ENCODE peak calls at places on chromosomes 12 and 14, in nine cellular contexts. V, O, I, S, X, N, J, L and F are unnamed samples. For H3K36me3, the result is how much of the 10 kb centered on the place peaks cover.

GRCh38 chr12:78871566-78871965 is 7.0 kb downstream of the SYT1 start:
- DNase-seq in V (no peak), O (no peak), I (no peak), S (no peak), X (no peak), N (no peak), J (no peak), L (no peak), F (no peak)

GRCh38 chr14:95356245-95356850 is 36.6 kb upstream of the CLMN start:
- DNase-seq in V (no peak), O (no peak), I (peak), S (no peak), X (no peak), N (no peak), J (no peak), L (no peak), F (no peak)

GRCh38 chr12:75086086-75087038 is 123.3 kb downstream of the KCNC2 start:
- DNase-seq in V (no peak), O (no peak), I (no peak), S (no peak), X (no peak), N (no peak), J (no peak), L (no peak), F (no peak)

GRCh38 chr12:113061061-113061694 is 4.6 kb downstream of the DTX1 start:
- DNase-seq in V (no peak), O (peak), I (no peak), S (no peak), X (no peak), N (no peak), J (no peak), L (no peak), F (no peak)

GRCh38 chr12:91685917-91686316 is 459.7 kb downstream of the BTG1 start:
- DNase-seq in V (no peak), O (no peak), I (no peak), S (no peak), X (peak), N (no peak), J (no peak), L (no peak), F (no peak)

GRCh38 chr14:106883218-106883692 is 1356.9 kb downstream of the TMEM121 start:
- DNase-seq in V (peak), O (no peak), I (no peak), S (no peak), X (no peak), N (no peak), J (no peak), L (peak), F (peak)

GRCh38 chr12:28652239-28652638 is 462.0 kb downstream of the CCDC91 start:
- DNase-seq in V (no peak), O (no peak), I (no peak), S (no peak), X (no peak), N (no peak), J (no peak), L (no peak), F (no peak)

GRCh38 chr14:50225974-50226297 is 5.4 kb downstream of the SOS2 start:
- DNase-seq in V (peak), O (no peak), I (no peak), S (no peak), X (no peak), N (no peak), J (no peak), L (no peak), F (no peak)

GRCh38 chr14:72451081-72451972 is 442.6 kb downstream of the DPF3 start:
- DNase-seq in V (peak), O (no peak), I (no peak), S (no peak), X (no peak), N (no peak), J (no peak), L (peak), F (no peak)

GRCh38 chr12:125492354-125493270 is 427.4 kb downstream of the AACS start:
- DNase-seq in V (no peak), O (no peak), I (no peak), S (no peak), X (no peak), N (no peak), J (no peak), L (no peak), F (no peak)

GRCh38 chr14:25231006-25231405 is 181.1 kb upstream of the STXBP6 start:
- DNase-seq in V (no peak), O (no peak), I (no peak), S (no peak), X (no peak), N (no peak), J (no peak), L (peak), F (no peak)

GRCh38 chr14:91947196-91948184 is at the start of gene FBLN5:
- DNase-seq in V (peak), O (peak), I (peak), S (peak), X (peak), N (peak), J (peak), L (peak), F (peak)

GRCh38 chr12:28610401-28611114 is 420.3 kb downstream of the CCDC91 start:
- DNase-seq in V (no peak), O (no peak), I (no peak), S (no peak), X (no peak), N (no peak), J (no peak), L (no peak), F (no peak)

GRCh38 chr14:100079606-100080005 is 14.4 kb downstream of the EVL start:
- DNase-seq in V (no peak), O (no peak), I (peak), S (no peak), X (no peak), N (no peak), J (no peak), L (no peak), F (no peak)

GRCh38 chr12:63124778-63125177 is 26.2 kb downstream of the AVPR1A start:
- DNase-seq in V (no peak), O (no peak), I (no peak), S (no peak), X (no peak), N (no peak), J (no peak), L (no peak), F (no peak)

GRCh38 chr12:90954428-90954827 is 548 bp downstream of the CCER1 start:
- DNase-seq in V (no peak), O (no peak), I (no peak), S (no peak), X (no peak), N (no peak), J (no peak), L (no peak), F (no peak)

GRCh38 chr12:12230275-12230674 is 36.6 kb downstream of the LRP6 start:
- DNase-seq in V (no peak), O (no peak), I (no peak), S (no peak), X (no peak), N (no peak), J (no peak), L (no peak), F (no peak)

GRCh38 chr14:61556455-61556854 is 138.9 kb upstream of the HIF1A start:
- DNase-seq in V (no peak), O (no peak), I (no peak), S (no peak), X (no peak), N (no peak), J (no peak), L (no peak), F (no peak)

GRCh38 chr14:34722723-34723545 is 8.5 kb upstream of the CFL2 start:
- DNase-seq in V (peak), O (no peak), I (no peak), S (no peak), X (peak), N (peak), J (no peak), L (peak), F (no peak)

GRCh38 chr12:124336742-124337520 is 42.0 kb downstream of the RFLNA start:
- DNase-seq in V (no peak), O (no peak), I (no peak), S (no peak), X (peak), N (no peak), J (no peak), L (no peak), F (no peak)

GRCh38 chr12:112965643-112966042 is 12.7 kb upstream of the OAS2 start:
- DNase-seq in V (no peak), O (no peak), I (no peak), S (no peak), X (no peak), N (no peak), J (no peak), L (no peak), F (no peak)

GRCh38 chr14:28820677-28821076 is 54.1 kb downstream of the FOXG1 start:
- DNase-seq in V (no peak), O (no peak), I (no peak), S (no peak), X (no peak), N (no peak), J (no peak), L (no peak), F (no peak)

GRCh38 chr12:20367731-20368652 is at the start of gene PDE3A:
- DNase-seq in V (no peak), O (peak), I (peak), S (peak), X (peak), N (peak), J (no peak), L (peak), F (peak)

GRCh38 chr12:124809878-124810277 is 53.8 kb downstream of the SCARB1 start:
- DNase-seq in V (no peak), O (no peak), I (no peak), S (no peak), X (peak), N (no peak), J (no peak), L (no peak), F (no peak)

GRCh38 chr12:85350356-85350755 is 70.3 kb downstream of the ALX1 start:
- DNase-seq in V (no peak), O (no peak), I (no peak), S (no peak), X (no peak), N (no peak), J (no peak), L (no peak), F (no peak)

GRCh38 chr12:112964915-112965314 is 13.4 kb upstream of the OAS2 start:
- DNase-seq in V (no peak), O (no peak), I (no peak), S (no peak), X (no peak), N (no peak), J (no peak), L (no peak), F (no peak)

GRCh38 chr12:28026701-28027100 is 54.2 kb upstream of the PTHLH start:
- DNase-seq in V (no peak), O (no peak), I (peak), S (no peak), X (peak), N (no peak), J (no peak), L (no peak), F (no peak)

GRCh38 chr12:112309797-112310196 is 72.4 kb downstream of the HECTD4 start:
- DNase-seq in V (peak), O (no peak), I (no peak), S (no peak), X (no peak), N (no peak), J (no peak), L (no peak), F (no peak)

GRCh38 chr14:102514987-102515733 is 5.6 kb upstream of the ANKRD9 start:
- DNase-seq in V (no peak), O (no peak), I (no peak), S (no peak), X (no peak), N (no peak), J (no peak), L (no peak), F (no peak)

GRCh38 chr12:41061189-41061588 is 126.9 kb upstream of the PDZRN4 start:
- DNase-seq in V (no peak), O (no peak), I (no peak), S (no peak), X (no peak), N (no peak), J (no peak), L (no peak), F (no peak)

GRCh38 chr12:27081668-27082091 is 698 bp downstream of the C12orf71 start:
- DNase-seq in V (no peak), O (no peak), I (no peak), S (no peak), X (peak), N (no peak), J (no peak), L (no peak), F (no peak)

GRCh38 chr12:2580821-2581220 is 213.9 kb upstream of the FKBP4 start:
- DNase-seq in V (no peak), O (no peak), I (no peak), S (no peak), X (no peak), N (no peak), J (no peak), L (no peak), F (peak)

GRCh38 chr12:48185181-48185919 is 1.9 kb downstream of the CCDC184 start:
- DNase-seq in V (no peak), O (no peak), I (peak), S (no peak), X (no peak), N (no peak), J (no peak), L (no peak), F (no peak)

GRCh38 chr12:103680591-103681065 is 93.6 kb downstream of the STAB2 start:
- DNase-seq in V (no peak), O (no peak), I (no peak), S (peak), X (no peak), N (no peak), J (no peak), L (peak), F (peak)

GRCh38 chr14:99437706-99438105 is 43.0 kb downstream of the SETD3 start:
- DNase-seq in V (no peak), O (no peak), I (no peak), S (no peak), X (no peak), N (no peak), J (no peak), L (no peak), F (no peak)

GRCh38 chr12:41795910-41796309 is 348.8 kb downstream of the GXYLT1 start:
- DNase-seq in V (no peak), O (no peak), I (no peak), S (no peak), X (no peak), N (no peak), J (no peak), L (no peak), F (no peak)

GRCh38 chr14:77979666-77980351 is 179.9 kb downstream of the ADCK1 start:
- DNase-seq in V (no peak), O (no peak), I (no peak), S (no peak), X (no peak), N (no peak), J (no peak), L (no peak), F (no peak)

GRCh38 chr14:77985235-77985634 is 184.9 kb upstream of the NRXN3 start:
- DNase-seq in V (no peak), O (no peak), I (no peak), S (no peak), X (no peak), N (no peak), J (no peak), L (no peak), F (no peak)

GRCh38 chr14:77979171-77979570 is 179.3 kb downstream of the ADCK1 start:
- DNase-seq in V (no peak), O (no peak), I (no peak), S (no peak), X (no peak), N (no peak), J (no peak), L (no peak), F (no peak)

DNA sequence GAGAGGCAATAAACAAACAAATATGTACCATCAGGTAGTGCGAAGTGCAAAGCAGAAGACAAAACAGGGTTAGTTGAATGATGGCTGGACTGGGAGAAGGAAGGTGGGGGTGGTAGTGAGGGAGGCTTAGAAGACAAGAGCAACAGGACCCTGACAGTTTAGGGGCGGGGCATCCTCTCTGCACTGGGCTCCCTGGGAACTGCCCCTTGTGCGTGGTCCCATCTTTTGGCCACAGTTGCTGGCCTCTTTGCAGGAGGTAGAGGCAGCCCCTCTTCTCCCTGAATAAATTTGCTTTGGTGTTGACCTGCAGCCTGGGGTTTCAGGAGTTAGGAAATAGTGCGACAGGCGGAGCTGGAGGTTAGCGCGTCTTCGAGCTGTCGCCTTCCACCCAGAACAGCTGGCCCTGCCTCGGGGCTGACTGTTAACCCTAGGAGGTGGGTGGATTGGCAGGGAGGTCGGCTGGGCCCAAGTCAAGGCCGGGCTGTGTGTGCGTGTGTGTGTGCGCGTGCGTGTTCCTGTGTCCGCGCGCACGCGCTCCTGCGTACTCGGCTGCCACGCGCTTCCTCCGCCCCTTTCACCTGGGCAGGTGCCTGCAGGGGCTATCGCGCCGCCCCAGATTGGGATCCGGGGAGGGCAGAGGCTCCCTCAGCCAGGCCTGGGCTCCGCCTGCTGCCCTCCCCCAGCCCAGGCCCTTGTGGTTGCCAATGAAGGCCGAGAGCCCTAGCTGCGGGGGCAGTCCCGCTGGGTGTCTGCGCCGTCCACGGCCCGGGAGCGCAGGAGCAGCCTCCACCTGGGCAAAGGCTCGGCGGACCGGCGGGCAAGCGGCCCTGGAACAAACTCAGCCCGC is 180.8 kb downstream of the ADCK1 start:
- DNase-seq in V (peak), O (peak), I (no peak), S (peak), X (peak), N (peak), J (no peak), L (peak), F (no peak)
- H3K4me3 ChIP-seq in V (no peak), O (peak), I (no peak), S (peak), X (peak), N (peak), J (no peak), L (peak), F (no peak)

DNA sequence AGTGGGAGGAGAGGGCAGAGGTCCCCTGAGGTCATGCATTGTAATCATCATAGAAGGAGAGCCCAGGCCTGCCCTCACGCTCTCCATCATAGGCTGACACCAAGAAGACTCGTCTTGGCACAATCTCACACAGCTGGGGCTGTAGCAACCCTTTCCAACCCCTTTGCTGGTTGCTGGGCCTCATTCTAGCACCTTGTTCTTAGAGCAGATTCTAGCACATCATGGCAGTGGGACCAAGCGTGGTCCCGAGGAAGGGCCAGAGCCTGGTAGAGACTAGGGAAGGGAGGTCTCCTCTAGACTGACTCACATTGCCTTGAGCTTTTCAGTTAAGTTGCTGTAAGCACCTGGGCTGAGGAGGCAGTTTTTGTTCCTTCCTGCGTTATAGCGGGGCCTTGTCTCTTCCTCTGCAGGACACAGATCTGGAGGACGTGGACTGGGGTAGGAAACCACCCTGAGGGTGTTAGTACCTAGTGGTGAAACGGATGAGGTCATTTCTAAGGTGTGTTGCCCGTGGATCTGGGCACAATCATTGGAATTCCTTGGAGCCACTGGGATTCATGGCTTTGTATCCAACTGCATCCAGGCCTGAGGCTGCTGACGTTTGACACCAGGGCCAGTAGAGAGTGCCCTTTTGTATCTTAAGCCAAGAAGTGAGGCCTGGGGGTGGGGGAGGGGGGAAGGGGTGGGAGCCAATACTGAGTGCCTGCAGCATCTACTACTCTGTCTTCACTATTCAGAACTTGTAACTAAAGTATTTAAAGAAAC is 19.9 kb downstream of the RPS6KL1 start:
- DNase-seq in V (no peak), O (no peak), I (no peak), S (no peak), X (no peak), N (no peak), J (no peak), L (no peak), F (no peak)
- H3K36me3 ChIP-seq in V (half or more), O (half or more), I (half or more), S (half or more), X (half or more), N (under half), J (under half), L (under half), F (under half)

GRCh38 chr12:89333564-89334252 is 18.6 kb downstream of the DUSP6 start:
- DNase-seq in V (peak), O (no peak), I (no peak), S (no peak), X (no peak), N (no peak), J (no peak), L (no peak), F (no peak)
- H3K27ac ChIP-seq in V (no peak), O (no peak), I (no peak), S (no peak), X (no peak), N (no peak), J (no peak), L (no peak), F (no peak)

GRCh38 chr12:121793501-121793835 is at the start of gene RHOF:
- DNase-seq in V (no peak), O (peak), I (no peak), S (peak), X (no peak), N (no peak), J (no peak), L (peak), F (no peak)

GRCh38 chr12:121789800-121790748 is 3.4 kb downstream of the RHOF start:
- DNase-seq in V (peak), O (peak), I (no peak), S (peak), X (no peak), N (no peak), J (peak), L (peak), F (no peak)

GRCh38 chr12:121793836-121794531 is 496 bp upstream of the RHOF start:
- DNase-seq in V (peak), O (peak), I (peak), S (peak), X (peak), N (peak), J (peak), L (peak), F (peak)

GRCh38 chr12:121792607-121793500 is 634 bp downstream of the RHOF start:
- DNase-seq in V (peak), O (peak), I (no peak), S (peak), X (no peak), N (peak), J (peak), L (no peak), F (no peak)

DNA sequence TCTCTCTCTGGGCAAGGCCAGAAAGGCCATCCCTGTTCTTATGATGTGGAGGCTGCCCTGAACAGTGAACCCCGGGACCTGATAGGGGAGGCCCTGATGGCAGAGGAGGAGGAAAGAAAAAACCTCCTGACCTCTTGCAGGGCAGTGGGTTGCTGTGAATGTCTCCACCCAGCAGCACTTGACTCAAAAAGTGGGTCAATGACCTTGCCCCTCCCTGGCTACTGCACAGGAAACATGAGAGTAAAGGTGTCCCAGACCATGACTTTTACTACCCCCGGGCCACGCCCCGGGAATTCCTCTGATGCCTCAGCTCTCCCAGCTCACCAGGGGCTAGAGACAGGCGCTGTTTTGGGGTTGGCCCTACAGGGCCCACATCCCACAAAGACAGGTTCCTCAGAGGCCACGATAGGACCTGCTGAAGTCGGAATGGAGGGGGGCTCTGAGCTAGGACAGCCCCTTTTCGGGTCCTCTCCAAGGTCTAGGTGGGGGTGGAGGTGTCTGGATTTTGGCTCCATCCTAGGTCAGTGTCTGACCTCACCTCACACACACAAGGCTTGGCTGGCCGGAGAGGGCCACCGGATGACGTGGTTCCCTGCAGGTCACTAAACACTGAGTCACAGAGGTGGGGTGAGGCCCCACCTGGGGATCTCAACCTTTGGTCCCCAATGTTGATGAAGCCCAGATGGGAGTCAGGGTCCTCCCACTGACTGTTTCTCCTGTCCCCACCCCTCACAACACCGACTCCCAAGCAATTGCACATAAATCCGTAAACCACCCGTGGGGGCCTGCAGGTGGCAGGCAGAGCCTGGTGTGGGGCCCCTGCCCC is 1.6 kb downstream of the RHOF start:
- DNase-seq in V (peak), O (peak), I (no peak), S (peak), X (no peak), N (no peak), J (peak), L (no peak), F (no peak)
- H3K4me3 ChIP-seq in V (peak), O (peak), I (no peak), S (no peak), X (no peak), N (no peak), J (peak), L (no peak), F (no peak)